ENCODE peak calls at places on chromosomes 11 and 22, in four cellular contexts. M, W, I and X are unnamed samples.

GRCh38 chr11:122098223-122098980 is 17.6 kb downstream of the BLID start:
- DNase-seq in W (no peak), M (no peak), I (no peak), X (no peak)

GRCh38 chr11:65279713-65280459 is 18.1 kb downstream of the POLA2 start:
- DNase-seq in W (no peak), M (peak), I (no peak), X (no peak)

GRCh38 chr11:126318642-126319373 is 14.9 kb downstream of the DCPS start:
- DNase-seq in W (no peak), M (peak), I (peak), X (no peak)

GRCh38 chr22:49540084-49540483 is 287.6 kb downstream of the BRD1 start:
- DNase-seq in W (no peak), I (no peak), M (no peak), X (no peak)

GRCh38 chr11:128473631-128474030 is 113.7 kb downstream of the ETS1 start:
- DNase-seq in I (no peak), M (no peak), W (no peak), X (no peak)

GRCh38 chr11:4511846-4512245 is 29.4 kb downstream of the OR52K1 start:
- DNase-seq in M (no peak), I (no peak), W (no peak), X (no peak)

GRCh38 chr22:20219667-20220628 is 48.2 kb downstream of the RTN4R start:
- DNase-seq in I (no peak), M (no peak), W (no peak), X (no peak)

GRCh38 chr11:2812371-2812991 is 73.1 kb downstream of the CDKN1C start:
- DNase-seq in I (no peak), M (peak), W (no peak), X (no peak)

GRCh38 chr11:61378713-61379313 is 13.6 kb upstream of the TMEM216 start:
- DNase-seq in I (peak), M (no peak), W (no peak), X (no peak)

GRCh38 chr11:121431820-121432526 is 20.1 kb upstream of the SORL1 start:
- DNase-seq in W (no peak), M (no peak), I (no peak), X (no peak)

GRCh38 chr22:17742528-17742902 is 31.8 kb downstream of the BID start:
- DNase-seq in M (peak), W (peak), I (no peak), X (peak)

GRCh38 chr22:44625981-44626687 is 75.9 kb upstream of the PRR5 start:
- DNase-seq in I (peak), M (peak), W (peak), X (peak)

GRCh38 chr22:24997023-24997422 is 44.5 kb downstream of the KIAA1671 start:
- DNase-seq in W (no peak), M (no peak), I (no peak), X (no peak)

DNA sequence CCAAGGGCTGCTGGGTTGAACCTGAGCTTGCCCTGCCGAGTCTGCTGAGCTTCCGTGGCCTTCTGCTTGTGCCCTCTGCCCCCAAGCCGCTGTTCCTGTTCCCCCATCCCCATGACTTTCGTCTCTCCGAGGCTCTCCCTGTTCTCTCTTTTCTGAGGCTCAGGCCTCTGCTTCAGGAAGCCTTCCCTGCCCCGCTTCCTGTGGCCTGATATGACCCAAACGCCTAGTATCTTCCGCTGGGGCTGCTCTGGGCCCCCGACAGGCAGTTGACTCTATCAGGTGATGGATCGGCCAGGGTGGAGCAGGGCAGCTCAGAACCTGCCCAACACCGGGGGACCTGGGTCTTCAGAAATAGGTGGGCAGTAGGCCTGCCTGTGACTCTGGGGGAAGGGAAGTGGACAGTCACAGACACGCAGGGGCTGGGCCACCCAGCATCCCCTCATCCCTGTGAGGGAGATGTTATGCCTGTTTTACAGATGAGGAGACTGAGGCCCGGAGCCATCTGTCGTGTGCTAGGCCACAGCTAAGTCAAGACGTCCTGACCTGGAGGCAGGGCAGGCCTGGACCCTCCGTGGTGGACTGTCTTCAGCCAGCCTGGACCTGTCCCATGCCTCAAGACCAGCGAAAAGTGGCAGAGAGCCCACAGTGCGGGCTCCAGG is 16.3 kb downstream of the BAD start:
- DNase-seq in W (no peak), I (no peak), M (peak), X (no peak)
- TF ChIP-seq POLR2A in W (no peak), I (no peak), M (no peak), X (no peak)

GRCh38 chr11:13487661-13488030 is 8.2 kb downstream of the PTH start:
- DNase-seq in I (no peak), W (no peak), M (no peak), X (no peak)

GRCh38 chr11:13486926-13487660 is 8.7 kb downstream of the PTH start:
- DNase-seq in W (no peak), I (no peak), M (peak), X (no peak)
- TF ChIP-seq POLR2A in W (no peak), I (no peak), M (no peak), X (no peak)

DNA sequence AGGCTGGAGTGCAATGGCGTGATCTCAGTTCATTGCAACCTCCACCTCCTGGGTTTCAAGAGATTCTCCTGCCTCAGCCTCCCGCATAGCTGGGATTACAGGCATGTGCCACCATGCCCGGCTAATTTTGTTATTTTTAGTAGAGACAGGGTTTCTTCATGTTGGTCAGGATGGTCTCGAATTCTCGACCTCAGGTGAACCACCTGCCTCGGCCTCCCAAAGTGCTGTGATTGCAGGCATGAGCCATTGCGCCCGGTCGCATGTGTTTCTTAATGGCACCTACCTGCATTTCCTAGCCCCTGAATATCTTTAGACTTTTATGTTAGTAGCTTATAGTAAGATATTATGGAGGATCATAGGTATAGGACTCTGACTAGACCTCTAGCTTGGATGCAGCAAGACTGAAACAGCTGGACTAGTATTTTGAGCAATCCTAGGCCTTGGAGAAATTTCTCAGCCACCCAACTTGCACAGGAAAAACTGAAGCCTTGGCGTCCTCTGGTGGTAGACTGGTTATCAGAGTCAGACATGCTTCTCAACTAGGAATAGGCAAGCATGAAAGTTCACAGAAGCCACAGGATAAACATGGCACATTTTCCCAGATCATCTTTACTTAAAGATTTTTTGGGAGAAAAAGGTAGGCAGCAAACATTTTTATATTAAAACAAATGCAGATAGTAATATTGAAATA is 22.7 kb upstream of the C1QTNF4 start:
- DNase-seq in M (peak), W (no peak), I (peak), X (no peak)
- TF ChIP-seq POLR2A in M (no peak), W (no peak), I (no peak), X (no peak)

DNA sequence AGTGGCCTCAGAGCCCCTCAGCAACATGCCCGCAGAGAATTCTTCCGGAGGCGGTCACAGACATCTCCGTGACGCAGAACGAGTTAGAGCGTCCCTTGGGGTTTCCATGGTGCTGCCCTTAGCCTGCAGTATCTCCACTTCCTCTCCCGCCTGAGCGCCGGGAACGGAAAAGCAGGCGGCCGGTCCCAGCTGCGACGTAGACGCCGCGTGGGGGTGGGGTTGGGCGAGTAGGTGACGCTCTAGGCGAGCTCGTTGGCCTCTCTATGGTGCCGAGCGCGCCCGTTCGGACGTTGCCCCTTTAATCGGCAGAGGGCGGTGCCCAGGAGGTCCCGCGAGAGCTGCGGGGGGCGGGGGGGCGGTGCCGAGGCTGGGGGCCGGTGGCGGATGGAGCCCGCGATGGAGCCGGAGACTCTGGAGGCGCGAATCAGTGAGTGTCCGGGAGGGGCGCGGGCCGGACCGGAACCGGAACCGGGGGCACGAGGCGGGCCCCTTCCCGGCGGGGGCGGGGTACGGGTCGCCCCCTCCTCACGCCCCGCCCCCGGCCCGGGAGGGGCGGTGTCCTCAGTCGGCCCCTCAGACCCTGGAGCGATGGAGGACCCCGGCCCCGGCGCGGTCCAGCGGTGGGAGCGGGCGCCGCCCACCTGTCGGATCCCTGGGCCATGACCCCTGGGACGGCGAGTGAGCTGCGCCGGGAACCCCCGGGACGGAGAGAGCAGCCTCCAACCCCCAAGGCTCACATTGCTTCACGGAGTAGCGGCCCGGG is at the start of gene GGA1:
- DNase-seq in M (peak), I (peak), W (peak), X (peak)
- TF ChIP-seq POLR2A in M (peak), I (no peak), W (peak), X (peak)

GRCh38 chr22:46007848-46008261 is 30.9 kb upstream of the WNT7B start:
- DNase-seq in M (peak), I (peak), W (no peak), X (no peak)
- TF ChIP-seq POLR2A in M (peak), I (no peak), W (no peak), X (no peak)

GRCh38 chr11:7442588-7443215 is 42.6 kb upstream of the OLFML1 start:
- DNase-seq in W (peak), M (peak), I (peak), X (peak)

GRCh38 chr11:7436146-7436545 is 49.2 kb upstream of the OLFML1 start:
- DNase-seq in W (no peak), I (no peak), M (no peak), X (no peak)

GRCh38 chr11:7439921-7440320 is 45.4 kb upstream of the OLFML1 start:
- DNase-seq in I (no peak), M (no peak), W (no peak), X (no peak)

GRCh38 chr11:7436657-7437056 is 48.6 kb upstream of the OLFML1 start:
- DNase-seq in I (no peak), W (no peak), M (no peak), X (peak)

DNA sequence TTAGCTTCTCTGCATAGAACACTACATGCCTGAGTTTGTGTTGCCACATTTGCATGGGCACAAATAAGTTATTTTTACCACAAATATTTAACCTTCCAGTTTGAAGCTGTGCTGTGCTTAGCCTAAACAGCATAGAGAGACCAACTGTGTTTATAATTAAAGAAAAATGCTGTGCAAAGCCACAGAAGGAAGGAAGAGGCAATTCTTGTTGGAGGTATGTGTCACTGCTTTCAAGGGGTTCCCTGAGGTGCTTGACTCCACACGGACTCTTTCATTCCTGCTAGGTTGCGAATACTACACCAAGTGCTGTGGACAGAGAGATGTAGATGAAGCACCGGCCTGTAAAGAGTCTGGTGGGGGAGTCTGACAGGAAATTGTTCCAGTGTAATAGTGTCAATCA is 47.6 kb upstream of the OLFML1 start:
- DNase-seq in W (no peak), M (no peak), I (no peak), X (no peak)
- TF ChIP-seq POLR2A in W (no peak), M (no peak), I (no peak), X (no peak)

GRCh38 chr11:33892906-33893594 is 1.2 kb upstream of the LMO2 start:
- DNase-seq in M (no peak), I (no peak), W (no peak), X (no peak)

GRCh38 chr11:33894402-33894754 is 2.5 kb upstream of the LMO2 start:
- DNase-seq in W (no peak), M (no peak), I (no peak), X (no peak)

GRCh38 chr11:33895752-33896137 is 3.9 kb upstream of the LMO2 start:
- DNase-seq in W (no peak), I (no peak), M (no peak), X (no peak)

GRCh38 chr11:33891714-33892327 is at the start of gene LMO2:
- DNase-seq in M (no peak), I (no peak), W (no peak), X (no peak)

GRCh38 chr11:33893711-33894401 is 2.0 kb upstream of the LMO2 start:
- DNase-seq in W (no peak), I (no peak), M (no peak), X (no peak)
- TF ChIP-seq POLR2A in W (no peak), I (no peak), M (no peak), X (peak)